ENCODE peak calls at places on chromosome X, in six cellular contexts. One of them, this sample, is unnamed.

GRCh38 chrX:16920116-16920515 is 26.3 kb upstream of the REPS2 start:
- DNase-seq in H9: no peak
- DNase-seq in IMR-90: no peak
- DNase-seq in neuronal stem cell: no peak
- DNase-seq in mesenchymal stem cell: no peak
- DNase-seq in H1: no peak
- DNase-seq in this sample: no peak

GRCh38 chrX:18809641-18810040 is 102.2 kb downstream of the PPEF1 start:
- DNase-seq in H9: no peak
- DNase-seq in IMR-90: no peak
- DNase-seq in neuronal stem cell: no peak
- DNase-seq in mesenchymal stem cell: no peak
- DNase-seq in H1: no peak
- DNase-seq in this sample: peak

GRCh38 chrX:1212532-1212931 is at the start of gene CRLF2:
- DNase-seq in H9: no peak
- DNase-seq in IMR-90: no peak
- DNase-seq in neuronal stem cell: no peak
- DNase-seq in mesenchymal stem cell: peak
- DNase-seq in H1: no peak
- DNase-seq in this sample: no peak

GRCh38 chrX:49264460-49264859 is at the start of gene FOXP3:
- DNase-seq in H9: no peak
- DNase-seq in IMR-90: no peak
- DNase-seq in neuronal stem cell: no peak
- DNase-seq in mesenchymal stem cell: no peak
- DNase-seq in H1: no peak
- DNase-seq in this sample: no peak

GRCh38 chrX:47556045-47556623 is 4.9 kb upstream of the ARAF start:
- DNase-seq in H9: peak
- DNase-seq in IMR-90: peak
- DNase-seq in neuronal stem cell: peak
- DNase-seq in mesenchymal stem cell: peak
- DNase-seq in H1: peak
- DNase-seq in this sample: peak

GRCh38 chrX:75603833-75604232 is 81.0 kb upstream of the ZDHHC15 start:
- DNase-seq in H9: no peak
- DNase-seq in IMR-90: peak
- DNase-seq in neuronal stem cell: no peak
- DNase-seq in mesenchymal stem cell: peak
- DNase-seq in H1: no peak
- DNase-seq in this sample: no peak

GRCh38 chrX:107000013-107000515 is at the start of gene MORC4:
- DNase-seq in H9: peak
- DNase-seq in IMR-90: peak
- DNase-seq in neuronal stem cell: peak
- DNase-seq in mesenchymal stem cell: peak
- DNase-seq in H1: peak
- DNase-seq in this sample: peak

GRCh38 chrX:41335590-41336331 is 1.8 kb downstream of the DDX3X start:
- DNase-seq in H9: no peak
- DNase-seq in IMR-90: peak
- DNase-seq in neuronal stem cell: no peak
- DNase-seq in mesenchymal stem cell: no peak
- DNase-seq in H1: no peak
- DNase-seq in this sample: no peak

GRCh38 chrX:136185409-136186022 is 38.2 kb downstream of the FHL1 start:
- DNase-seq in H9: no peak
- DNase-seq in IMR-90: peak
- DNase-seq in neuronal stem cell: no peak
- DNase-seq in mesenchymal stem cell: peak
- DNase-seq in H1: no peak
- DNase-seq in this sample: no peak

GRCh38 chrX:120251471-120252011 is 929 bp downstream of the ZBTB33 start:
- DNase-seq in H9: no peak
- DNase-seq in IMR-90: peak
- DNase-seq in neuronal stem cell: no peak
- DNase-seq in mesenchymal stem cell: peak
- DNase-seq in H1: no peak
- DNase-seq in this sample: peak

GRCh38 chrX:37993857-37994619 is 12.3 kb upstream of the SYTL5 start:
- DNase-seq in H9: peak
- DNase-seq in IMR-90: no peak
- DNase-seq in neuronal stem cell: peak
- DNase-seq in mesenchymal stem cell: no peak
- DNase-seq in H1: peak
- DNase-seq in this sample: no peak

DNA sequence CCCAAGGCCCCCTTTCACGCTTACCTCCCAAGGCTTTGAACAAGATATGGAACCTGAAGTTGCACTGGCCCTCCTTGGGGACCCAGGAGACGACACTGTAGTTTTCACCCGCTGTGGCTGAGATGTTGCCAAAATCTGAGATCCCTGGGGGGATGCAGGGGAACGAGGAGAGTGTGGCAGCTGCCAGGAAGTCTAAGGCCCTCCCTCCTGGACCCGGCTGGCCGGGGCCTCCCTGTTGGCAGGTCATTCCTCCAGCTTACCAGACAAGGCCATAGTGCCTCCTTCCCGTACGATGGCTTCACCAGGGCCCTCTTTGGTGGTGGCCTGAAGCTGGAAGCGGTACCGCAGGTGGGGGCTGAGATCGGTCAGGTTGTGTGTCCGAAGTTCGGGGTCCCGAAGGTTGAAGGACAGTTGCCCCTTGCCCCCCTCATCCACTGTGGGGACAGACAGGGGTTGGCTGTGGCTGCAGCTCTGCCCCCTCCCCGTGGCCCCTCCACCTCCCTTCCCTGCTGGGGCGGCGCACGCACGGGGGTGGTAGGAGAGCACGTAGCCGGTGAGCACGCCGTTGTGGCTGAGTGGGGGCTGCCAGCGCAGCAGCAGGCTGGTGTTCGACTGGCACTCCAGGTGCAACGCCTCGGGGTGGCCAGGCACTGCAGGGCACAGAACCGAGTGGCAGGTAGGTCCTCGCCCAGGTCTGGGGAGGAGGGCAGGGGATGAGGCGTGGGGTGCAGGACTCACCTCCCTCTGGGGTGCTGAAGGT is 21.2 kb downstream of the L1CAM start:
- DNase-seq in H9: no peak
- DNase-seq in IMR-90: no peak
- DNase-seq in neuronal stem cell: no peak
- DNase-seq in mesenchymal stem cell: no peak
- DNase-seq in H1: no peak
- DNase-seq in this sample: no peak
- H3K14ac ChIP-seq in H9: no peak
- H3K14ac ChIP-seq in IMR-90: no peak
- H3K14ac ChIP-seq in neuronal stem cell: no peak
- H3K14ac ChIP-seq in mesenchymal stem cell: no peak
- H3K14ac ChIP-seq in H1: no peak
- H3K14ac ChIP-seq in this sample: no peak

GRCh38 chrX:121958886-121959285 is 911.5 kb downstream of the GLUD2 start:
- DNase-seq in H9: no peak
- DNase-seq in IMR-90: no peak
- DNase-seq in neuronal stem cell: no peak
- DNase-seq in mesenchymal stem cell: no peak
- DNase-seq in H1: no peak
- DNase-seq in this sample: no peak
- H3K4ac ChIP-seq in H9: no peak
- H3K4ac ChIP-seq in IMR-90: no peak
- H3K4ac ChIP-seq in neuronal stem cell: no peak
- H3K4ac ChIP-seq in mesenchymal stem cell: no peak
- H3K4ac ChIP-seq in H1: no peak
- H3K4ac ChIP-seq in this sample: no peak

GRCh38 chrX:57445046-57445445 is 146.8 kb upstream of the ZXDB start:
- DNase-seq in H9: no peak
- DNase-seq in IMR-90: no peak
- DNase-seq in neuronal stem cell: no peak
- DNase-seq in mesenchymal stem cell: no peak
- DNase-seq in H1: no peak
- DNase-seq in this sample: peak
- H3K14ac ChIP-seq in H9: no peak
- H3K14ac ChIP-seq in IMR-90: no peak
- H3K14ac ChIP-seq in neuronal stem cell: no peak
- H3K14ac ChIP-seq in mesenchymal stem cell: no peak
- H3K14ac ChIP-seq in H1: no peak
- H3K14ac ChIP-seq in this sample: no peak

GRCh38 chrX:74246524-74246923 is 57.5 kb upstream of the ZCCHC13 start:
- DNase-seq in H9: no peak
- DNase-seq in IMR-90: peak
- DNase-seq in neuronal stem cell: no peak
- DNase-seq in mesenchymal stem cell: peak
- DNase-seq in H1: no peak
- DNase-seq in this sample: no peak

GRCh38 chrX:74249963-74250362 is 54.0 kb upstream of the ZCCHC13 start:
- DNase-seq in H9: peak
- DNase-seq in IMR-90: no peak
- DNase-seq in neuronal stem cell: no peak
- DNase-seq in mesenchymal stem cell: peak
- DNase-seq in H1: peak
- DNase-seq in this sample: peak

GRCh38 chrX:74248889-74249288 is 55.1 kb upstream of the ZCCHC13 start:
- DNase-seq in H9: peak
- DNase-seq in IMR-90: no peak
- DNase-seq in neuronal stem cell: no peak
- DNase-seq in mesenchymal stem cell: peak
- DNase-seq in H1: no peak
- DNase-seq in this sample: no peak

GRCh38 chrX:74251006-74251930 is 52.7 kb upstream of the ZCCHC13 start:
- DNase-seq in H9: no peak
- DNase-seq in IMR-90: peak
- DNase-seq in neuronal stem cell: no peak
- DNase-seq in mesenchymal stem cell: peak
- DNase-seq in H1: no peak
- DNase-seq in this sample: peak

GRCh38 chrX:74250574-74250973 is 53.4 kb upstream of the ZCCHC13 start:
- DNase-seq in H9: no peak
- DNase-seq in IMR-90: no peak
- DNase-seq in neuronal stem cell: no peak
- DNase-seq in mesenchymal stem cell: peak
- DNase-seq in H1: no peak
- DNase-seq in this sample: no peak
- H3K4ac ChIP-seq in H9: no peak
- H3K4ac ChIP-seq in IMR-90: peak
- H3K4ac ChIP-seq in neuronal stem cell: no peak
- H3K4ac ChIP-seq in mesenchymal stem cell: no peak
- H3K4ac ChIP-seq in H1: no peak
- H3K4ac ChIP-seq in this sample: peak

GRCh38 chrX:57366430-57366829 is 79.9 kb downstream of the FAAH2 start:
- DNase-seq in H9: no peak
- DNase-seq in IMR-90: no peak
- DNase-seq in neuronal stem cell: no peak
- DNase-seq in mesenchymal stem cell: no peak
- DNase-seq in H1: no peak
- DNase-seq in this sample: no peak

GRCh38 chrX:57367649-57368048 is 81.1 kb downstream of the FAAH2 start:
- DNase-seq in H9: no peak
- DNase-seq in IMR-90: no peak
- DNase-seq in neuronal stem cell: no peak
- DNase-seq in mesenchymal stem cell: no peak
- DNase-seq in H1: no peak
- DNase-seq in this sample: no peak

GRCh38 chrX:57368158-57368557 is 81.7 kb downstream of the FAAH2 start:
- DNase-seq in H9: no peak
- DNase-seq in IMR-90: no peak
- DNase-seq in neuronal stem cell: no peak
- DNase-seq in mesenchymal stem cell: no peak
- DNase-seq in H1: no peak
- DNase-seq in this sample: no peak

DNA sequence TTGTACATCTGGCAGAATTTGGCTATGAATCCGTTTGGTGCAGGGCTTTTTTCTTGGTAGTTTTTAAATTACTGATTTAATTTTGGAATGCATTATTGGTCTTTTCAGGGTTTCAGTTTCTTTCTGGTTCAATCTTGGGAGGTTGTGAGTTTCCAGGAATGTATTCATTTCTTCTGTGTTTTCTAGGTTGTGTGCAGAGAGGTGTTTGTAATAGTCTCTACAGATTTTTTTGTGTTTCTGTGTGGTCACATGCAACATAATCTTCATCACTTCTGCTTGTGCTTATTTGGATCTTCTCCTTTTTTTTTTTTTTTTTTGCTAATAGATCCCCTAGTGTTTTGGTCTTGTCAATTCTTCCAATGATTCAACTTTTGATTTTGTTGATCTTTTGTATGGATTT is 77.6 kb downstream of the FAAH2 start:
- DNase-seq in H9: no peak
- DNase-seq in IMR-90: no peak
- DNase-seq in neuronal stem cell: no peak
- DNase-seq in mesenchymal stem cell: no peak
- DNase-seq in H1: no peak
- DNase-seq in this sample: no peak
- H3K14ac ChIP-seq in H9: no peak
- H3K14ac ChIP-seq in IMR-90: no peak
- H3K14ac ChIP-seq in neuronal stem cell: no peak
- H3K14ac ChIP-seq in mesenchymal stem cell: no peak
- H3K14ac ChIP-seq in H1: no peak
- H3K14ac ChIP-seq in this sample: no peak

DNA sequence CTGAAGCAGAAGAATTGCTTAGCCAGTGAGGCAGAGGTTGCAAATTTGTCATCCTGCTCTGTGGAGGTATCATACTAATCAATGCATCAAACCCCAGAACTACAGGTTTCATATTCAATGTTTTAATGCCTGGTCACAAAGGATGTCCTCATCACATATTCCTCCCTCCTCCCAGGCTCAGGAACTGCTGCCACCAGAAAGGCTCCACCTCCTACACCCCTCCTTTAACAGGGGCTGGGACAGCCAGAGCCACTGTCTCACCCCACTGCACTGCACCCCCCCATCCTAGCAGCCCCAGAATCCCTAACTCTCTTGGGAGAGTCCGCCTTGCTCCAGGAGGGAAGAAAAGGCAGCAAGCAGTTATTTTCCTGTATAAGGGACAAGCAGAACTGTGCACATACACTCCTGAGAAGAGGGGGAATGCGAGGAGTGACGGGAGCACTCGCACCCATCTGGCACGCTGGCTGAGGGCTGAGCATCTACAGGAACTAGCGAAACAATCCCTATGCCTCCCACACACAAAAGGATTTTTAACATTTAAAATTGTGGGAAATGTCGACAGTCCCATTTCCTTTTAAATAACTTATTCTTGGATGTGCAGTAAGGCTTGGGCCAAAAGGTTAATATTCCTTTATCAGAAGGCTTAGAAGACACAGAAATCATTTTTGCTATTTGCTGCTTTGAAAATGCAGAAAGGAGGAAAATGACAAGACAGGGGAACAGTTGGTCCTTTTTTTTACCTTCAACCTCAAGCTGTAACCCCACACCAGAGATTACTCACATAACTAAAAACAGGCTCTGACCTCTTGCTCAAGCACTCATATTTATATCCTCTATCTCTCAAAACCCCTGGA is 27.8 kb downstream of the CD99L2 start:
- DNase-seq in H9: no peak
- DNase-seq in IMR-90: peak
- DNase-seq in neuronal stem cell: no peak
- DNase-seq in mesenchymal stem cell: no peak
- DNase-seq in H1: no peak
- DNase-seq in this sample: no peak
- H3K4ac ChIP-seq in H9: no peak
- H3K4ac ChIP-seq in IMR-90: no peak
- H3K4ac ChIP-seq in neuronal stem cell: no peak
- H3K4ac ChIP-seq in mesenchymal stem cell: no peak
- H3K4ac ChIP-seq in H1: no peak
- H3K4ac ChIP-seq in this sample: no peak